ENCODE peak calls at places on chromosomes 12 and 14, in nine cellular contexts. K is fibroblast of mammary gland; C is PC-9; Y is AG10803; X is WERI-Rb-1; T is LNCaP clone FGC; J is HFFc6; Q is activated CD8-positive, alpha-beta T cell treated with anti-CD3 and anti-CD28 coated beads for 36 hours; E is lung. B is an unnamed sample.

GRCh38 chr14:100359881-100360280 is 36.7 kb downstream of the SLC25A47 start:
- DNase-seq in C (no peak), Q (no peak), Y (no peak), J (no peak), E (no peak), X (no peak), T (no peak), K (no peak), B (no peak)

GRCh38 chr14:69900603-69901002 is 21.4 kb downstream of the SMOC1 start:
- DNase-seq in K (no peak), T (no peak), E (no peak), Q (no peak), C (no peak), J (no peak), Y (no peak), X (no peak), B (no peak)

GRCh38 chr14:87888136-87888999 is 104.6 kb downstream of the GALC start:
- DNase-seq in J (no peak), X (peak), Q (peak), C (peak), E (no peak), K (peak), T (no peak), Y (no peak), B (peak)

GRCh38 chr12:130933269-130933995 is 20.3 kb upstream of the ADGRD1 start:
- DNase-seq in C (no peak), Y (peak), J (no peak), K (no peak), E (peak), T (no peak), X (no peak), Q (no peak), B (no peak)

GRCh38 chr12:132834181-132834711 is 5.6 kb upstream of the GOLGA3 start:
- DNase-seq in Q (peak), X (no peak), E (no peak), J (no peak), T (no peak), Y (no peak), C (no peak), K (no peak), B (no peak)

GRCh38 chr12:124740691-124741137 is 123.0 kb downstream of the SCARB1 start:
- DNase-seq in Q (peak), J (peak), T (no peak), X (peak), E (no peak), C (no peak), Y (no peak), K (peak), B (peak)

GRCh38 chr12:63978519-63978918 is 134.0 kb downstream of the SRGAP1 start:
- DNase-seq in Q (no peak), E (no peak), T (no peak), J (peak), X (no peak), C (peak), Y (peak), K (peak), B (peak)

GRCh38 chr12:70418101-70418500 is 52.0 kb downstream of the KCNMB4 start:
- DNase-seq in C (no peak), K (peak), J (peak), E (no peak), T (no peak), Y (peak), Q (peak), X (no peak), B (peak)

GRCh38 chr12:105352940-105353635 is 22.6 kb downstream of the C12orf75 start:
- DNase-seq in Q (no peak), X (no peak), C (no peak), E (no peak), J (no peak), T (peak), Y (peak), K (no peak), B (peak)

GRCh38 chr12:119938049-119938667 is 50.9 kb upstream of the BICDL1 start:
- DNase-seq in Q (peak), J (peak), X (peak), T (peak), E (peak), C (peak), Y (peak), K (peak), B (peak)

GRCh38 chr12:126397071-126397571 is 1331.9 kb downstream of the AACS start:
- DNase-seq in X (no peak), Q (no peak), C (no peak), K (peak), E (no peak), Y (peak), T (no peak), J (no peak), B (peak)

GRCh38 chr12:74689071-74689655 is 151.5 kb downstream of the ATXN7L3B start:
- DNase-seq in Q (no peak), E (no peak), X (no peak), J (peak), K (peak), C (no peak), T (peak), Y (peak), B (peak)

GRCh38 chr14:31568671-31569070 is 7.5 kb downstream of the NUBPL start:
- DNase-seq in K (peak), C (no peak), T (no peak), J (no peak), Y (peak), E (no peak), X (no peak), Q (no peak), B (peak)

GRCh38 chr14:56160058-56160457 is 41.8 kb downstream of the PELI2 start:
- DNase-seq in T (no peak), Y (peak), X (peak), K (no peak), Q (no peak), C (no peak), J (no peak), E (no peak), B (no peak)

GRCh38 chr12:86134571-86134970 is 121.6 kb downstream of the MGAT4C start:
- DNase-seq in Q (no peak), E (no peak), J (no peak), X (no peak), T (no peak), Y (no peak), C (no peak), K (peak), B (no peak)

GRCh38 chr14:37546621-37547447 is 48.2 kb downstream of the FOXA1 start:
- DNase-seq in J (peak), K (peak), E (peak), Y (peak), T (peak), C (no peak), X (no peak), Q (no peak), B (no peak)

GRCh38 chr12:109670647-109671046 is 43.0 kb upstream of the FAM222A start:
- DNase-seq in T (no peak), J (no peak), Y (no peak), C (no peak), E (no peak), X (no peak), K (no peak), Q (no peak), B (no peak)

GRCh38 chr12:54357802-54358619 is 6.3 kb downstream of the GPR84 start:
- DNase-seq in Q (peak), Y (no peak), E (no peak), T (no peak), X (peak), K (peak), J (no peak), C (no peak), B (no peak)

GRCh38 chr12:52257074-52257551 is 17.3 kb upstream of the KRT86 start:
- DNase-seq in Q (no peak), T (no peak), X (no peak), Y (no peak), K (no peak), J (no peak), E (no peak), C (no peak), B (peak)

GRCh38 chr14:70096866-70097265 is 91.9 kb downstream of the SLC8A3 start:
- DNase-seq in C (no peak), Q (no peak), T (no peak), E (no peak), Y (no peak), X (peak), K (peak), J (no peak), B (peak)

GRCh38 chr12:32072102-32072501 is 34.5 kb upstream of the BICD1 start:
- DNase-seq in X (no peak), C (no peak), Y (no peak), J (no peak), T (no peak), K (no peak), E (no peak), Q (no peak), B (no peak)

GRCh38 chr12:19967486-19967885 is 400.9 kb upstream of the PDE3A start:
- DNase-seq in T (no peak), K (peak), X (no peak), J (peak), Y (peak), C (no peak), E (no peak), Q (no peak), B (peak)

GRCh38 chr14:104291123-104292000 is 153.0 kb downstream of the KIF26A start:
- DNase-seq in Q (no peak), Y (no peak), C (no peak), T (no peak), K (no peak), E (no peak), J (no peak), X (peak), B (no peak)

GRCh38 chr12:45304514-45305178 is 88.8 kb downstream of the ANO6 start:
- DNase-seq in T (no peak), E (no peak), Q (no peak), K (no peak), C (no peak), X (no peak), Y (no peak), J (no peak), B (no peak)

GRCh38 chr14:71714225-71714624 is 218.0 kb upstream of the RGS6 start:
- DNase-seq in X (no peak), K (peak), J (peak), E (no peak), C (no peak), Y (peak), Q (no peak), T (no peak), B (peak)

GRCh38 chr12:117367006-117367638 is 5.7 kb upstream of the NOS1 start:
- DNase-seq in Q (peak), K (peak), Y (peak), J (peak), T (peak), X (peak), C (peak), E (peak), B (peak)

DNA sequence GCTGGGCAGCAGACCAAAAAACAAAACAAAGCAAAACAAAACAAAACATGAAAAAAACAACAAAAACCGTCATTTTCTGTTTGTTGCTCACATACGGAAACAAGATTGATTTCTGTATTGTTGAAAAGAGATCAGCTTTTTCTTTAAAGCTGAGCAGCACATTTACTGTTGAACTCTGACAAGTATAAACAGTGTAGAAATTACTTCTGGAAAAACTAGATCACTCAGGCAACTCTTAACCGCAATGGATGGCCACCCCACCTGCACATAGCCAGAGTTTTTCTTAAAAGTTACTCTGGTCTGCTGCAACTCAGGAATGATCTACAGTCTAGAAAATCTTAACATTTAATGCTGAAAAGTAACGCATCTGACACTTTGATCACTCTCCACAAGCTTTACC is 80.9 kb downstream of the PPM1H start:
- DNase-seq in T (no peak), C (no peak), J (no peak), Y (no peak), E (no peak), X (no peak), K (no peak), Q (no peak), B (no peak)
- TF ChIP-seq CTCF in T (no peak), C (no peak), J (no peak), Y (no peak), E (no peak), X (no peak), K (no peak), Q (no peak), B (no peak)

GRCh38 chr14:67151082-67151666 is 38.1 kb upstream of the GARIN2 start:
- DNase-seq in C (no peak), E (no peak), K (peak), X (no peak), T (peak), Y (peak), J (no peak), Q (no peak), B (peak)
- TF ChIP-seq CTCF in C (peak), E (no peak), K (peak), X (no peak), T (peak), Y (peak), J (peak), Q (no peak), B (no peak)

GRCh38 chr14:39581474-39581873 is 149.2 kb upstream of the FBXO33 start:
- DNase-seq in K (peak), Q (no peak), T (no peak), Y (no peak), C (no peak), J (no peak), E (no peak), X (no peak), B (peak)

GRCh38 chr14:39582028-39582654 is 149.9 kb upstream of the FBXO33 start:
- DNase-seq in T (no peak), J (no peak), Y (no peak), E (no peak), X (no peak), K (no peak), C (no peak), Q (no peak), B (no peak)

GRCh38 chr14:39576726-39577125 is 144.5 kb upstream of the FBXO33 start:
- DNase-seq in X (no peak), K (peak), J (no peak), T (no peak), C (no peak), Y (no peak), Q (no peak), E (no peak), B (peak)

GRCh38 chr14:39576258-39576657 is 144.0 kb upstream of the FBXO33 start:
- DNase-seq in Y (no peak), J (no peak), E (no peak), C (no peak), X (no peak), Q (no peak), K (no peak), T (no peak), B (no peak)
- TF ChIP-seq CTCF in Y (no peak), J (no peak), E (no peak), C (no peak), X (no peak), Q (no peak), K (peak), T (peak), B (no peak)

GRCh38 chr14:67619446-67620216 is at the start of gene ARG2:
- DNase-seq in T (peak), K (peak), J (peak), Q (peak), E (peak), X (peak), C (peak), Y (peak), B (peak)
- TF ChIP-seq CTCF in T (peak), K (no peak), J (peak), Q (no peak), E (no peak), X (peak), C (no peak), Y (no peak), B (no peak)

DNA sequence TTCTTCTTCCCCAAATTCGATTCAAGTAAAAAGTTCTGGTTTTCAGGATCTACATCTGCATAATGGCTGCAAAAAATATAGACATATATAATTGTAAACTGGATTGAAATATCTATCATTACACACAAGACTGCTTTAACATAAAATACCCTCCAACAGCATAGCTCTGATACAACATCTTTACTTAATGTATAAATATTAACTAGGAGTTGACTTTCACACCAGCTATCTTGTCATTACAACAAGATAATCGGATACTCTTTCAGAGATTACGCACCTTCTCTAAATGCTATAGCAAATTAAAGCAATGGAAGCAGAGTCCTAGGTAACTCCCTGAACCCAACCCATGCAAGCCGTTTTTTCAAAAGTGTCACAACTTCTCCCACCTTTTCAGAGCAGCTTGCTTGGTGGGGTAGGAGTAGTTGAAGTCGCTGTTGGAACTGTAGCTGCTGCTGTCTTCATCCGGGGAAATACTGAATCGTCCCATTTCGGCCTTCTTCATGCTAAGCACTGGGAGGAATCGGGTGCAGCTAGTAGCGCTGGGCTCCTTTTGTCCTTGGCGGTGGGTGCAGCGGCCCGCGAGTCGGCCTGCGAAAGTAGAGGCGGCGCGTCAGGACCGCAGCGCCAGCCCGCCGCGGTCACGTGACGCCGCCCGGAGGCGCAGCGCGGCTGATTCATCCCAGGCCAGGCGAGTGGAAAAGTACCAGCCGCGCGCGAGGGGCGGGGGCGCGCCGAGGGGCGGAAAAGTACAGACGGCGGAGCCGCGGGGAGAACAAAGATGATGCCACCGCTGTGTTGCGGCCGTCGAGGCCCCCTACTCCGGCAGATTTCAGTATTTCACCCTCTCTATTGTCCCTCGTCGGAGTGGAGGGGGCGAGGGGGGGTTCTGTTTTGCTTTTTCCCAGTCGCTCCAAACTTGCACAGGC is 1.5 kb downstream of the SLC38A2 start:
- DNase-seq in Q (peak), E (peak), K (peak), C (peak), J (peak), T (no peak), Y (peak), X (peak), B (peak)
- TF ChIP-seq CTCF in Q (no peak), E (no peak), K (no peak), C (no peak), J (peak), T (peak), Y (no peak), X (no peak), B (no peak)

GRCh38 chr12:27940756-27941402 is 31.7 kb downstream of the PTHLH start:
- DNase-seq in X (peak), T (peak), Q (peak), J (peak), K (peak), C (peak), E (peak), Y (peak), B (peak)

GRCh38 chr12:27937768-27938167 is 34.8 kb downstream of the PTHLH start:
- DNase-seq in Y (no peak), K (peak), T (no peak), Q (no peak), E (no peak), X (no peak), J (no peak), C (no peak), B (peak)

GRCh38 chr12:27940245-27940644 is 32.3 kb downstream of the PTHLH start:
- DNase-seq in T (no peak), K (no peak), J (no peak), E (no peak), X (no peak), C (no peak), Q (no peak), Y (no peak), B (no peak)

GRCh38 chr12:27934278-27934677 is 38.3 kb downstream of the PTHLH start:
- DNase-seq in J (no peak), X (no peak), C (no peak), T (no peak), E (no peak), Y (no peak), Q (no peak), K (no peak), B (no peak)

DNA sequence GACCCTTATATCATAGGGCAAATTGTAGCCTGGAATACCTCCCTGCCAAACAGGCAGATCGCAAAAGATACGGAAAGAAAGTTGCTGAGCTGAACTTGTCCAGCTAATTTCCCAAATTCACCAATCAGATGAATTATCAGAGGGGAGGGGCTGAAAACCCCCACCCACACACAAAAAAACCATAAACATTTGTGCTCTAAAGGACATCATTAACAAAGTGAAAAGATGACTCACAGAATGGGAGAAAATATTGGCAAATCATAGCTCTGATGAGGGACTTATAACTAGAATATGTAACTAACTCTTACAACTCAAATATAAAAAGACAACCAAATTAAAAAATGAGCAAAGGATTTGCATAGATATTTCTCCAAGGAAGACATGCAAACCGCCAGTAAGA is 36.3 kb downstream of the PTHLH start:
- DNase-seq in K (peak), J (no peak), Q (no peak), X (no peak), T (no peak), Y (no peak), C (no peak), E (no peak), B (peak)
- TF ChIP-seq CTCF in K (no peak), J (no peak), Q (no peak), X (no peak), T (no peak), Y (no peak), C (no peak), E (no peak), B (no peak)

GRCh38 chr12:67161322-67161918 is 107.7 kb upstream of the CAND1 start:
- DNase-seq in C (no peak), T (no peak), J (peak), Q (peak), Y (peak), K (peak), E (peak), X (peak), B (peak)
- TF ChIP-seq CTCF in C (peak), T (peak), J (peak), Q (peak), Y (peak), K (peak), E (no peak), X (peak), B (peak)